ENCODE peak calls at places on chromosomes 12 and 14, in five cellular contexts. One of them, this sample, is unnamed.

GRCh38 chr14:87155850-87156491 is 837.0 kb downstream of the GALC start:
- DNase-seq in Caco-2: no peak
- DNase-seq in K562: no peak
- DNase-seq in SK-N-SH: no peak
- DNase-seq in NT2/D1: no peak
- DNase-seq in this sample: no peak

GRCh38 chr12:62799766-62800406 is 135.1 kb downstream of the PPM1H start:
- DNase-seq in Caco-2: peak; percentile 70
- DNase-seq in K562: no peak
- DNase-seq in SK-N-SH: no peak
- DNase-seq in NT2/D1: no peak
- DNase-seq in this sample: no peak

GRCh38 chr12:52182898-52183543 is 8.8 kb downstream of the KRT80 start:
- DNase-seq in Caco-2: no peak
- DNase-seq in K562: no peak
- DNase-seq in SK-N-SH: no peak
- DNase-seq in NT2/D1: no peak
- DNase-seq in this sample: no peak

GRCh38 chr14:92560106-92560865 is 46.7 kb downstream of the RIN3 start:
- DNase-seq in Caco-2: no peak
- DNase-seq in K562: no peak
- DNase-seq in SK-N-SH: no peak
- DNase-seq in NT2/D1: no peak
- DNase-seq in this sample: no peak

GRCh38 chr14:102928412-102929348 is 6.2 kb downstream of the AMN start:
- DNase-seq in Caco-2: peak; percentile 95
- DNase-seq in K562: no peak
- DNase-seq in SK-N-SH: no peak
- DNase-seq in NT2/D1: peak; percentile 38
- DNase-seq in this sample: peak; percentile 95

GRCh38 chr14:56855891-56856461 is 45.7 kb upstream of the OTX2 start:
- DNase-seq in Caco-2: peak; percentile 38
- DNase-seq in K562: no peak
- DNase-seq in SK-N-SH: no peak
- DNase-seq in NT2/D1: peak; percentile 68
- DNase-seq in this sample: no peak

GRCh38 chr14:100640481-100641273 is 53.5 kb upstream of the BEGAIN start:
- DNase-seq in Caco-2: no peak
- DNase-seq in K562: no peak
- DNase-seq in SK-N-SH: no peak
- DNase-seq in NT2/D1: no peak
- DNase-seq in this sample: no peak

GRCh38 chr14:75979641-75980422 is 2.0 kb downstream of the TGFB3 start:
- DNase-seq in Caco-2: no peak
- DNase-seq in K562: no peak
- DNase-seq in SK-N-SH: peak; percentile 77
- DNase-seq in NT2/D1: no peak
- DNase-seq in this sample: no peak

GRCh38 chr12:110677206-110677911 is 11.6 kb downstream of the HVCN1 start:
- DNase-seq in Caco-2: no peak
- DNase-seq in K562: no peak
- DNase-seq in SK-N-SH: no peak
- DNase-seq in NT2/D1: no peak
- DNase-seq in this sample: no peak

GRCh38 chr14:30655124-30655523 is 33.0 kb downstream of the SCFD1 start:
- DNase-seq in Caco-2: no peak
- DNase-seq in K562: no peak
- DNase-seq in SK-N-SH: no peak
- DNase-seq in NT2/D1: no peak
- DNase-seq in this sample: no peak

GRCh38 chr12:102454808-102455760 is 25.3 kb downstream of the IGF1 start:
- DNase-seq in Caco-2: no peak
- DNase-seq in K562: no peak
- DNase-seq in SK-N-SH: no peak
- DNase-seq in NT2/D1: no peak
- DNase-seq in this sample: no peak

GRCh38 chr14:104206281-104206904 is 68.0 kb downstream of the KIF26A start:
- DNase-seq in Caco-2: no peak
- DNase-seq in K562: no peak
- DNase-seq in SK-N-SH: peak; percentile 71
- DNase-seq in NT2/D1: no peak
- DNase-seq in this sample: no peak

GRCh38 chr14:101982621-101983020 is 18.2 kb downstream of the DYNC1H1 start:
- DNase-seq in Caco-2: no peak
- DNase-seq in K562: no peak
- DNase-seq in SK-N-SH: no peak
- DNase-seq in NT2/D1: no peak
- DNase-seq in this sample: no peak

DNA sequence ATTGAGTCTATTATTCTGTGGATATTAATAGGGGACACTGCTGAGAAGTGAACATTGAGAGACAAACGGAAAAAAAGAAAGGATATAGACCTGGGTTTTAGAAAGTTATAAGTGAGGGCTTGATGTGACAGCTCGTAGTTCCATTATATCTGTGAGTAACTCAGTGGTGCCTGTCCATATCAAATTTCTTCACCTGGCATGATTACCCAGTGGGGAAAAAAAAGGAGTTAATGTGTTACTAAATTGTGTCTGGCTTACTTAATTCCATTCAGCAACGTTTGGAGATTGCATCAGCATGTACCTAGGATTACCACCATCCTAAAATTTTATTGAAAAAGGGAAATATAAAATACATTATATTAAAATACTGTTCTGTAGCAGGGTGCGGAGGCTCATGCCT is 1249.9 kb downstream of the SLC16A7 start:
- DNase-seq in Caco-2: no peak
- DNase-seq in K562: no peak
- DNase-seq in SK-N-SH: no peak
- DNase-seq in NT2/D1: no peak
- DNase-seq in this sample: no peak
- H3K9me3 ChIP-seq in Caco-2: no peaks in the 10 kb centered on the region
- H3K9me3 ChIP-seq in K562: no peaks in the 10 kb centered on the region
- H3K9me3 ChIP-seq in SK-N-SH: no peaks in the 10 kb centered on the region
- H3K9me3 ChIP-seq in NT2/D1: no peaks in the 10 kb centered on the region
- H3K9me3 ChIP-seq in this sample: no peaks in the 10 kb centered on the region

DNA sequence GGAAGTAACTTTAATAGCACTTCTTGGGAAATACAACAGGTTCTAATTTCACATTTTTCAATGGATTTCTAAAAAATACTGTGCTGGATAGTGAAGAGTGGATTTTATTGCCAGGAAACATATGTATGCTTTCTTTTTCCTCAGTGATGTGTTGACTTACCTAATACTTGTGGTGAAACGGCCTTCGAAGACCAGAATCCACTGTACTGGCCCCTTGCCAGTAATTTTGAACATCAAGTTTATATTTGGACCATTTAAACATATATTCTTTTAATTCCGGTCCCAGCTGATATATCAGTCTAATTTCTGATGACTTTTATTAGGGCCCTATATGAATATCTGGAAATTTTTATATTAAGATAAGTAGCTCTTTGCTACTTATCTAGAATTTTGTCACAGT is 1.8 kb downstream of the MSRB3 start:
- DNase-seq in Caco-2: no peak
- DNase-seq in K562: no peak
- DNase-seq in SK-N-SH: no peak
- DNase-seq in NT2/D1: no peak
- DNase-seq in this sample: no peak
- H3K4me3 ChIP-seq in Caco-2: no peak overlapping the region
- H3K4me3 ChIP-seq in K562: no peak overlapping the region
- H3K4me3 ChIP-seq in SK-N-SH: peak overlapping the region; percentile 83
- H3K4me3 ChIP-seq in NT2/D1: no peak overlapping the region
- H3K4me3 ChIP-seq in this sample: peak overlapping the region; percentile 79

DNA sequence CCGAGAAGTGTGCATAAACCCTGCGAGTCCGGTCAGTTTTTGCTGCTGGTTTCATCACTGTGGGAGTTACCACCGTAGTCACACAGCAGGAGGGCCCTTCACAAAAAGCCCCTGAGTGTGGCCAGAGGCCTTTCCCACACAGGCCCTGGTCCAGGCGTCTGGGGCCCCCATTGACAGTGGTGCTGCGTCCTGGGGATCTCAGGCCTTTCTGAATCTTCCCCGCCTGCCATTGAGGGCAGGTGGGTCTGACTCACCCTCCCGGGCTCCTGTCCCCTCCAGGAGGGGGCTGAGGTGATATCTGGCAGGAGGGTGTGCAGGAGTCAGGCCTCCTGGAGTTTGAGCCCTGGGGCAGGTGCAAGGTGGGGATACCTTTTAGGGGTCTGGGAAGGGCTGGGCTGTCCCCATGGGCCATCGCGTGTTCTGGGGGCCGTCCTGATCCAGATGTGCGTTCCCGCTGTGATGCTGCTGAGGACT is 358.5 kb downstream of the TMEM121 start:
- DNase-seq in Caco-2: no peak
- DNase-seq in K562: no peak
- DNase-seq in SK-N-SH: no peak
- DNase-seq in NT2/D1: no peak
- DNase-seq in this sample: no peak
- H3K9me3 ChIP-seq in Caco-2: no peaks in the 10 kb centered on the region
- H3K9me3 ChIP-seq in K562: no peaks in the 10 kb centered on the region
- H3K9me3 ChIP-seq in SK-N-SH: no peaks in the 10 kb centered on the region
- H3K9me3 ChIP-seq in NT2/D1: no peaks in the 10 kb centered on the region
- H3K9me3 ChIP-seq in this sample: no peaks in the 10 kb centered on the region

GRCh38 chr12:104138747-104139186 is 757 bp upstream of the NFYB start:
- DNase-seq in Caco-2: peak; percentile 9
- DNase-seq in K562: no peak
- DNase-seq in SK-N-SH: no peak
- DNase-seq in NT2/D1: no peak
- DNase-seq in this sample: no peak

GRCh38 chr12:104134882-104135281 is 3.1 kb downstream of the NFYB start:
- DNase-seq in Caco-2: no peak
- DNase-seq in K562: no peak
- DNase-seq in SK-N-SH: no peak
- DNase-seq in NT2/D1: no peak
- DNase-seq in this sample: no peak

GRCh38 chr12:104137175-104137901 is 672 bp downstream of the NFYB start:
- DNase-seq in Caco-2: peak; percentile 62
- DNase-seq in K562: peak; percentile 64
- DNase-seq in SK-N-SH: peak; percentile 70
- DNase-seq in NT2/D1: no peak
- DNase-seq in this sample: peak; percentile 73

GRCh38 chr12:104137902-104138746 is at the start of gene NFYB:
- DNase-seq in Caco-2: peak; percentile 94
- DNase-seq in K562: peak; percentile 93
- DNase-seq in SK-N-SH: peak; percentile 96
- DNase-seq in NT2/D1: peak; percentile 92
- DNase-seq in this sample: peak; percentile 96

DNA sequence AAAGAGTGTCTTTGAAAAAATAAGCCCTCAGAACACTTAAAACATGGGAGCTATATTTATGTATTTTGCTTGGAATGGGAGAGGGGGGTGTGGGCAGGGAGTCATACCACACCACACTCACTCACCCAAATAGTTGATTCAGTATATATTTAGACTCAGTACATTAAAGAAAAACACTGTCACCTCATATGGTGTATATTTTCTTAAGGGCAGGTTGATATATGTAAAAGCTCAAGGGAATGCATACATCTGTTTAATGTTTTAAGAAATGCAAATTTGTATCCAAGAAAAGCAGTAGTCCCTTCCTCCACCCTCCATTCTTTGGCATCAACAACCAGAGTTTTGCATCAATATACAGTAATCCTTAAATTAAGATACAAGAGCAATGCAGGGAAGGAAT is 1.4 kb downstream of the NFYB start:
- DNase-seq in Caco-2: no peak
- DNase-seq in K562: peak; percentile 14
- DNase-seq in SK-N-SH: no peak
- DNase-seq in NT2/D1: no peak
- DNase-seq in this sample: no peak
- H3K4me3 ChIP-seq in Caco-2: peak overlapping the region; percentile 73
- H3K4me3 ChIP-seq in K562: peak overlapping the region; percentile 69
- H3K4me3 ChIP-seq in SK-N-SH: peak overlapping the region; percentile 78
- H3K4me3 ChIP-seq in NT2/D1: peak overlapping the region; percentile 92
- H3K4me3 ChIP-seq in this sample: peak overlapping the region; percentile 77

GRCh38 chr12:126191037-126191891 is 1126.0 kb downstream of the AACS start:
- DNase-seq in Caco-2: no peak
- DNase-seq in K562: no peak
- DNase-seq in SK-N-SH: peak; percentile 14
- DNase-seq in NT2/D1: peak; percentile 43
- DNase-seq in this sample: no peak
- H3K9me3 ChIP-seq in Caco-2: no peaks in the 10 kb centered on the region
- H3K9me3 ChIP-seq in K562: no peaks in the 10 kb centered on the region
- H3K9me3 ChIP-seq in SK-N-SH: no peaks in the 10 kb centered on the region
- H3K9me3 ChIP-seq in NT2/D1: no peaks in the 10 kb centered on the region
- H3K9me3 ChIP-seq in this sample: no peaks in the 10 kb centered on the region

DNA sequence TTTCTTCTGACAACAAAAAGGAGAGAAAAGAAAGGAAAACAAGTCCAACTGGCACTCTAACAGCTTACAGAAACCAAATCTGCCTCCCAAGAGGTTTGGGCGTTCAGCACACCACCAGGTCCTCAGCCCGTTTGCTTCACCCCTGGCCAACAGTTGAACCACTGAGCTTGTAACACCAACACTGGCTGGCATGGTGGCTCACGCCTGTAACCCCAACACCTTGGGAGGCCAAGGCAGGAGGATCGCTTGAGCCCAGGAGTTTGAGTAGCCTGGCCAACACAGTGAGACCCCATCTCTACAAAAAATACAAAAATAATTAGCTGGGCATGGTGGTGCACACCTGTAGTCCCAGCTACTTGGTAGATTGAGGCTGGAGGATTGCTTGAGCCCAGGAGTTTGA is 19.4 kb downstream of the CCDC88C start:
- DNase-seq in Caco-2: no peak
- DNase-seq in K562: no peak
- DNase-seq in SK-N-SH: no peak
- DNase-seq in NT2/D1: no peak
- DNase-seq in this sample: no peak
- H3K4me3 ChIP-seq in Caco-2: no peak overlapping the region
- H3K4me3 ChIP-seq in K562: no peak overlapping the region
- H3K4me3 ChIP-seq in SK-N-SH: no peak overlapping the region
- H3K4me3 ChIP-seq in NT2/D1: no peak overlapping the region
- H3K4me3 ChIP-seq in this sample: no peak overlapping the region

GRCh38 chr12:7175493-7175892 is 14.0 kb upstream of the PEX5 start:
- DNase-seq in Caco-2: no peak
- DNase-seq in K562: no peak
- DNase-seq in SK-N-SH: no peak
- DNase-seq in NT2/D1: no peak
- DNase-seq in this sample: no peak
- H3K9me3 ChIP-seq in Caco-2: peaks cover 35% of the 10 kb centered on the region
- H3K9me3 ChIP-seq in K562: no peaks in the 10 kb centered on the region
- H3K9me3 ChIP-seq in SK-N-SH: peaks cover 15% of the 10 kb centered on the region
- H3K9me3 ChIP-seq in NT2/D1: peaks cover 68% of the 10 kb centered on the region
- H3K9me3 ChIP-seq in this sample: no peaks in the 10 kb centered on the region

GRCh38 chr12:119669744-119670472 is 2.0 kb downstream of the PRKAB1 start:
- DNase-seq in Caco-2: peak; percentile 46
- DNase-seq in K562: no peak
- DNase-seq in SK-N-SH: no peak
- DNase-seq in NT2/D1: no peak
- DNase-seq in this sample: peak; percentile 86
- H3K4me3 ChIP-seq in Caco-2: no peak overlapping the region
- H3K4me3 ChIP-seq in K562: peak overlapping the region; percentile 81
- H3K4me3 ChIP-seq in SK-N-SH: no peak overlapping the region
- H3K4me3 ChIP-seq in NT2/D1: no peak overlapping the region
- H3K4me3 ChIP-seq in this sample: peak overlapping the region; percentile 88

DNA sequence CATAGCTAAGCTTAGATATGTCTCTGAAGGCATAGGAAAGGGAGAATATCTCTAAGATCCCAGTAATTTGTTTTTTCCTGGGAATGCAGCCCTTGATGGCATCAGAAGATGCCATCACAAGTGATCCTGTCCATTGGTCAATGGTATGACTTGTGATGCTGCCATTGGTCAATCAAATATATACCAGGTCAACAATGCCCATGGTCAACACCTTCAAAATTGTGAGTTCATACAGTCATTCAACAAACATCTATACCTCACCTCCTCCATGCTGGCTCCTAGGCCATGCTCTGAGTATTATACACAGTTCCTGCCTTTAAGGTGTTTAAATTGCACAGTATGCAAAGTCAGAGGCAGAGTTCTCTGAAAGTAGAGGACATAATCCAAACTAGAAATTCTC is 19.3 kb upstream of the IL22 start:
- DNase-seq in Caco-2: no peak
- DNase-seq in K562: no peak
- DNase-seq in SK-N-SH: no peak
- DNase-seq in NT2/D1: no peak
- DNase-seq in this sample: no peak
- H3K9me3 ChIP-seq in Caco-2: no peaks in the 10 kb centered on the region
- H3K9me3 ChIP-seq in K562: no peaks in the 10 kb centered on the region
- H3K9me3 ChIP-seq in SK-N-SH: no peaks in the 10 kb centered on the region
- H3K9me3 ChIP-seq in NT2/D1: no peaks in the 10 kb centered on the region
- H3K9me3 ChIP-seq in this sample: no peaks in the 10 kb centered on the region

This sample was measured in upper lobe of right lung.